ENCODE peak calls at places on chromosomes 4 and X, in seven cellular contexts. E is mammary epithelial cell, T is D721Med, J is NB4, P is OCI-LY7, V is K562, Y is transverse colon. X is an unnamed sample.

GRCh38 chr4:7741946-7742806 is 197.5 kb downstream of the AFAP1 start:
- DNase-seq in J (no peak), T (no peak), V (no peak), P (no peak), Y (no peak), E (no peak), X (no peak)

GRCh38 chr4:105015750-105016149 is 130.9 kb upstream of the TET2 start:
- DNase-seq in P (no peak), Y (no peak), T (no peak), V (no peak), E (no peak), J (no peak), X (no peak)

GRCh38 chr4:159899596-159899995 is 796.7 kb downstream of the RAPGEF2 start:
- DNase-seq in T (no peak), V (no peak), E (no peak), Y (no peak), J (no peak), P (no peak), X (no peak)

GRCh38 chrX:39821011-39821708 is 276.6 kb downstream of the BCOR start:
- DNase-seq in T (peak), P (no peak), Y (no peak), E (no peak), J (no peak), V (no peak), X (no peak)

GRCh38 chr4:140556372-140557085 is 12.2 kb downstream of the UCP1 start:
- DNase-seq in Y (no peak), P (peak), T (no peak), E (no peak), J (no peak), V (no peak), X (no peak)

GRCh38 chr4:76809594-76810305 is 88.2 kb downstream of the SOWAHB start:
- DNase-seq in Y (no peak), P (no peak), J (no peak), E (peak), V (no peak), T (no peak), X (no peak)

GRCh38 chr4:109764376-109764775 is 34.5 kb upstream of the PLA2G12A start:
- DNase-seq in Y (no peak), E (no peak), T (no peak), P (no peak), J (no peak), V (no peak), X (no peak)

GRCh38 chr4:787561-787981 is 38.4 kb downstream of the CPLX1 start:
- DNase-seq in J (no peak), P (no peak), E (no peak), V (no peak), T (no peak), Y (no peak), X (no peak)

GRCh38 chr4:900073-900472 is 32.0 kb downstream of the GAK start:
- DNase-seq in P (no peak), E (no peak), V (no peak), T (no peak), Y (no peak), J (no peak), X (no peak)

GRCh38 chr4:184529283-184529682 is 54.9 kb upstream of the IRF2 start:
- DNase-seq in E (peak), V (no peak), P (no peak), T (no peak), Y (no peak), J (peak), X (no peak)

GRCh38 chrX:54825716-54826428 is 18.3 kb downstream of the MAGED2 start:
- DNase-seq in V (no peak), Y (no peak), T (no peak), E (peak), J (no peak), P (peak), X (no peak)

GRCh38 chrX:121761845-121762244 is 714.4 kb downstream of the GLUD2 start:
- DNase-seq in Y (no peak), V (no peak), E (peak), P (no peak), T (no peak), J (no peak), X (no peak)

GRCh38 chrX:107676559-107677378 is 48.5 kb downstream of the PRPS1 start:
- DNase-seq in Y (peak), T (no peak), V (peak), E (peak), J (peak), P (peak), X (peak)

GRCh38 chr4:6402566-6403399 is 69.6 kb downstream of the PPP2R2C start:
- DNase-seq in V (no peak), P (no peak), Y (no peak), T (no peak), E (no peak), J (peak), X (no peak)

GRCh38 chr4:88007304-88008132 is at the start of gene PKD2:
- DNase-seq in P (peak), Y (peak), E (peak), V (peak), T (peak), J (peak), X (peak)

GRCh38 chrX:84501798-84502628 is at the start of gene HDX:
- DNase-seq in V (no peak), Y (peak), T (no peak), J (no peak), E (peak), P (no peak), X (peak)

DNA sequence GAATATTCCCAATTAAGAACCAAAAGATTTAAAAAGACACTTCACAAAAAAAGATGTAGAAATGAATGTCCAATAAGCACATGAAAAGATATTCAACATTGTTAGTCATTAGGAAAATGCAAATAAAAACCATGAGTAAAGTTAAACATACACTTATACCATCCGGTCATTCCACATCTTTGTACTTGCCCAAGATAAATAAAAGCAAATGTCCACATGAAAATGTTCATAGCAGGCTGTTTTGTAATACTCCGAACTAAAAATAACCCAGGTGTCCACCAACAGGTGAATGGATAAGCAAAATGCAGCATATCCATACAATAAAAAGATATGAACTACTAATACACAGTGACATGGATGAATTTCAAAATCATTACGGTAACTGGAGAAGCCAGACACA is 28.6 kb upstream of the ZCCHC4 start:
- DNase-seq in V (no peak), E (no peak), J (no peak), T (no peak), Y (no peak), P (no peak), X (no peak)
- TF ChIP-seq CTCF in V (no peak), E (no peak), J (no peak), T (no peak), Y (no peak), P (no peak), X (no peak)

GRCh38 chr4:103429283-103429682 is 231.1 kb upstream of the CENPE start:
- DNase-seq in E (no peak), T (no peak), V (peak), J (peak), P (no peak), Y (no peak), X (no peak)
- TF ChIP-seq CTCF in E (no peak), T (no peak), V (no peak), J (no peak), P (peak), Y (no peak), X (no peak)

GRCh38 chr4:82561745-82562552 is at the start of gene TMEM150C:
- DNase-seq in E (no peak), T (peak), V (no peak), J (peak), P (no peak), Y (peak), X (no peak)
- TF ChIP-seq CTCF in E (no peak), T (peak), V (no peak), J (no peak), P (no peak), Y (no peak), X (no peak)

GRCh38 chr4:56674984-56675383 is 6.1 kb downstream of the HOPX start:
- DNase-seq in T (no peak), V (no peak), E (no peak), J (no peak), P (no peak), Y (no peak), X (no peak)
- TF ChIP-seq CTCF in T (no peak), V (no peak), E (no peak), J (no peak), P (no peak), Y (no peak), X (no peak)

GRCh38 chr4:80989921-80990544 is 40.5 kb upstream of the BMP3 start:
- DNase-seq in Y (no peak), E (peak), T (no peak), J (peak), V (peak), P (peak), X (peak)
- TF ChIP-seq CTCF in Y (peak), E (peak), T (peak), J (peak), V (peak), P (peak), X (peak)

GRCh38 chr4:13966241-13967195 is 339.0 kb upstream of the BOD1L1 start:
- DNase-seq in V (no peak), J (no peak), P (no peak), Y (no peak), T (no peak), E (peak), X (no peak)
- TF ChIP-seq CTCF in V (no peak), J (no peak), P (no peak), Y (no peak), T (no peak), E (no peak), X (peak)

GRCh38 chrX:154988719-154989118 is 33.8 kb downstream of the F8 start:
- DNase-seq in J (no peak), T (no peak), V (no peak), E (no peak), Y (no peak), P (no peak), X (no peak)
- TF ChIP-seq CTCF in J (no peak), T (no peak), V (no peak), E (no peak), Y (no peak), P (no peak), X (no peak)

GRCh38 chr4:108492816-108493595 is 127.4 kb upstream of the RPL34 start:
- DNase-seq in T (no peak), Y (peak), P (peak), V (peak), J (peak), E (peak), X (no peak)
- TF ChIP-seq CTCF in T (no peak), Y (peak), P (peak), V (peak), J (peak), E (peak), X (peak)

GRCh38 chr4:40629401-40630334 is at the start of gene RBM47:
- DNase-seq in P (peak), J (peak), T (no peak), V (no peak), E (peak), Y (peak), X (peak)
- TF ChIP-seq CTCF in P (peak), J (no peak), T (no peak), V (no peak), E (no peak), Y (peak), X (no peak)

X was measured in AG09319.